ENCODE peak calls at places on chromosomes 12 and 14, in eight cellular contexts. One of them, this sample, is unnamed.

GRCh38 chr14:77266336-77266735 is 4.7 kb downstream of the NGB start:
- DNase-seq in neural progenitor cell: no peak
- DNase-seq in fibroblast of mammary gland: no peak
- DNase-seq in Caco-2: no peak
- DNase-seq in H1: no peak
- DNase-seq in stomach: no peak
- DNase-seq in tibial artery: no peak
- DNase-seq in AG10803: no peak
- DNase-seq in this sample: no peak

GRCh38 chr12:107467716-107468115 is 217.9 kb upstream of the PWP1 start:
- DNase-seq in AG10803: no peak
- DNase-seq in H1: no peak
- DNase-seq in neural progenitor cell: peak
- DNase-seq in Caco-2: no peak
- DNase-seq in fibroblast of mammary gland: no peak
- DNase-seq in stomach: no peak
- DNase-seq in tibial artery: no peak
- DNase-seq in this sample: no peak

GRCh38 chr12:75701859-75702258 is 190.4 kb upstream of the KRR1 start:
- DNase-seq in stomach: no peak
- DNase-seq in fibroblast of mammary gland: no peak
- DNase-seq in tibial artery: no peak
- DNase-seq in Caco-2: no peak
- DNase-seq in H1: no peak
- DNase-seq in neural progenitor cell: no peak
- DNase-seq in AG10803: no peak
- DNase-seq in this sample: no peak

GRCh38 chr12:9866786-9867379 is 2.3 kb downstream of the CLEC2B start:
- DNase-seq in Caco-2: no peak
- DNase-seq in AG10803: no peak
- DNase-seq in stomach: no peak
- DNase-seq in H1: no peak
- DNase-seq in fibroblast of mammary gland: no peak
- DNase-seq in tibial artery: no peak
- DNase-seq in neural progenitor cell: no peak
- DNase-seq in this sample: no peak

GRCh38 chr12:30822385-30823139 is 67.8 kb upstream of the CAPRIN2 start:
- DNase-seq in AG10803: peak
- DNase-seq in H1: no peak
- DNase-seq in fibroblast of mammary gland: peak
- DNase-seq in Caco-2: no peak
- DNase-seq in tibial artery: peak
- DNase-seq in neural progenitor cell: peak
- DNase-seq in stomach: peak
- DNase-seq in this sample: no peak

GRCh38 chr12:25313591-25313990 is 62.9 kb upstream of the KRAS start:
- DNase-seq in H1: no peak
- DNase-seq in tibial artery: no peak
- DNase-seq in stomach: no peak
- DNase-seq in neural progenitor cell: no peak
- DNase-seq in Caco-2: no peak
- DNase-seq in AG10803: peak
- DNase-seq in fibroblast of mammary gland: peak
- DNase-seq in this sample: no peak

GRCh38 chr14:100279563-100279962 is 26.7 kb downstream of the SLC25A29 start:
- DNase-seq in tibial artery: no peak
- DNase-seq in AG10803: no peak
- DNase-seq in H1: no peak
- DNase-seq in stomach: no peak
- DNase-seq in fibroblast of mammary gland: no peak
- DNase-seq in neural progenitor cell: no peak
- DNase-seq in Caco-2: no peak
- DNase-seq in this sample: no peak

GRCh38 chr12:48865141-48865440 is 579 bp downstream of the RND1 start:
- DNase-seq in Caco-2: no peak
- DNase-seq in stomach: no peak
- DNase-seq in AG10803: no peak
- DNase-seq in H1: no peak
- DNase-seq in neural progenitor cell: peak
- DNase-seq in tibial artery: no peak
- DNase-seq in fibroblast of mammary gland: no peak
- DNase-seq in this sample: no peak

GRCh38 chr12:53065975-53066593 is 13.1 kb downstream of the SPRYD3 start:
- DNase-seq in Caco-2: peak
- DNase-seq in stomach: peak
- DNase-seq in neural progenitor cell: peak
- DNase-seq in fibroblast of mammary gland: peak
- DNase-seq in tibial artery: peak
- DNase-seq in AG10803: peak
- DNase-seq in H1: no peak
- DNase-seq in this sample: no peak

GRCh38 chr12:121279507-121279915 is 17.0 kb downstream of the CAMKK2 start:
- DNase-seq in neural progenitor cell: no peak
- DNase-seq in fibroblast of mammary gland: peak
- DNase-seq in AG10803: peak
- DNase-seq in Caco-2: no peak
- DNase-seq in stomach: no peak
- DNase-seq in H1: no peak
- DNase-seq in tibial artery: peak
- DNase-seq in this sample: no peak

GRCh38 chr12:42145552-42146215 is 1.0 kb upstream of the GXYLT1 start:
- DNase-seq in AG10803: no peak
- DNase-seq in H1: no peak
- DNase-seq in stomach: no peak
- DNase-seq in neural progenitor cell: peak
- DNase-seq in tibial artery: no peak
- DNase-seq in Caco-2: peak
- DNase-seq in fibroblast of mammary gland: peak
- DNase-seq in this sample: no peak
- H3K4me3 ChIP-seq in AG10803: no peak
- H3K4me3 ChIP-seq in H1: peak
- H3K4me3 ChIP-seq in stomach: peak
- H3K4me3 ChIP-seq in neural progenitor cell: peak
- H3K4me3 ChIP-seq in tibial artery: no peak
- H3K4me3 ChIP-seq in Caco-2: peak
- H3K4me3 ChIP-seq in fibroblast of mammary gland: no peak
- H3K4me3 ChIP-seq in this sample: peak

GRCh38 chr12:106018286-106018685 is 120.5 kb downstream of the NUAK1 start:
- DNase-seq in fibroblast of mammary gland: no peak
- DNase-seq in Caco-2: no peak
- DNase-seq in H1: no peak
- DNase-seq in tibial artery: no peak
- DNase-seq in neural progenitor cell: no peak
- DNase-seq in AG10803: no peak
- DNase-seq in stomach: no peak
- DNase-seq in this sample: no peak
- H3K4me3 ChIP-seq in fibroblast of mammary gland: no peak
- H3K4me3 ChIP-seq in Caco-2: no peak
- H3K4me3 ChIP-seq in H1: no peak
- H3K4me3 ChIP-seq in tibial artery: no peak
- H3K4me3 ChIP-seq in neural progenitor cell: no peak
- H3K4me3 ChIP-seq in AG10803: no peak
- H3K4me3 ChIP-seq in stomach: no peak
- H3K4me3 ChIP-seq in this sample: no peak

DNA sequence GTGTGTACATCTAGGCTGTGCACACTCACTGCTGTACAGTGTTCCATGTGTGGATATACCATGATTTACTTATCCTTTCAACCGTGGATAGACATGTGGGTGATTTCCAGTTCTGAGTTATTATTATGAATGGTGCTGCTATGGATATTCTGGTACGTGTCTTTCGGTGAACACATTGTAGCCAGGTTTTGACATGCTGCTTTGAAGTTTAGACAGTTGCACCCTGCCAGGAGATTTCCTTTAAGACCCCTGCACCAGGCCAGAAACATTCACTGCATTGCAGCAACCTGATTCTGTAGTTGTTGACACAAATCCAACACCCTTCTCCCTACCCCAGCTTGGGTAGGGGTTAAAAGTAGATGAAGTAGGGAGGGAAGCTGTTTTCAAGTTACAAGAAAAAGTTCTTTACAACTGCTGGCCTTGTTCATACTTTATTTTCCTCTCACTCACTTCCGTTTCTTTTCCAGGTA is 11.8 kb upstream of the LTA4H start:
- DNase-seq in AG10803: no peak
- DNase-seq in tibial artery: no peak
- DNase-seq in Caco-2: no peak
- DNase-seq in stomach: no peak
- DNase-seq in H1: no peak
- DNase-seq in neural progenitor cell: no peak
- DNase-seq in fibroblast of mammary gland: no peak
- DNase-seq in this sample: no peak
- H3K4me3 ChIP-seq in AG10803: no peak
- H3K4me3 ChIP-seq in tibial artery: no peak
- H3K4me3 ChIP-seq in Caco-2: no peak
- H3K4me3 ChIP-seq in stomach: no peak
- H3K4me3 ChIP-seq in H1: no peak
- H3K4me3 ChIP-seq in neural progenitor cell: no peak
- H3K4me3 ChIP-seq in fibroblast of mammary gland: no peak
- H3K4me3 ChIP-seq in this sample: no peak

GRCh38 chr14:54440454-54440853 is 720 bp downstream of the CNIH1 start:
- DNase-seq in Caco-2: no peak
- DNase-seq in H1: no peak
- DNase-seq in neural progenitor cell: no peak
- DNase-seq in fibroblast of mammary gland: peak
- DNase-seq in stomach: no peak
- DNase-seq in AG10803: peak
- DNase-seq in tibial artery: no peak
- DNase-seq in this sample: no peak

GRCh38 chr14:54440870-54441868 is at the start of gene CNIH1:
- DNase-seq in neural progenitor cell: peak
- DNase-seq in stomach: peak
- DNase-seq in H1: peak
- DNase-seq in tibial artery: peak
- DNase-seq in AG10803: peak
- DNase-seq in fibroblast of mammary gland: peak
- DNase-seq in Caco-2: peak
- DNase-seq in this sample: peak

GRCh38 chr14:54438703-54439102 is 2.5 kb downstream of the CNIH1 start:
- DNase-seq in stomach: no peak
- DNase-seq in AG10803: no peak
- DNase-seq in Caco-2: no peak
- DNase-seq in H1: no peak
- DNase-seq in tibial artery: no peak
- DNase-seq in fibroblast of mammary gland: no peak
- DNase-seq in neural progenitor cell: no peak
- DNase-seq in this sample: no peak

GRCh38 chr14:54440037-54440436 is 1.1 kb downstream of the CNIH1 start:
- DNase-seq in neural progenitor cell: no peak
- DNase-seq in AG10803: peak
- DNase-seq in Caco-2: no peak
- DNase-seq in tibial artery: no peak
- DNase-seq in H1: no peak
- DNase-seq in fibroblast of mammary gland: peak
- DNase-seq in stomach: no peak
- DNase-seq in this sample: no peak

DNA sequence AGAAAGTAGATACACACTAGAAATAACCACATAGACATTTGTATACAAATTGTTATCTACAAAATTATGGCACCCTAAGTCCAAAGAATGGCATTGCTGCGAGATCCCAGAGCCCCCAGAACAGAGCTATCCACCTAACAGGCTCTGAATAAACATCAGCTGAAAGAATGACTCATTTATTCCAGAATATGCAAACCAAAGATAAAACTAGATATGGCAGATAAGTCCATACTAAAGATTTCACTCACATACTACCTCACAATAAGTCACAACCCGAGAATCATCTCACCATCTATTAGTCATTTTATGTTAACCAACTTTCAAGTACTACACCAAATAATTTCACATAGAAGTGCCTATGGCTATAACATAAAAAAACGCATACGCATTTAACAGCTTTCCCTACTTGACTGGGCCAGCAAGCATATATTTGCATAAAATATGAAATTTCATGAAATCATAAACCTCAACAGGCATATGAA is 5.6 kb downstream of the CNIH1 start:
- DNase-seq in fibroblast of mammary gland: peak
- DNase-seq in H1: no peak
- DNase-seq in Caco-2: no peak
- DNase-seq in AG10803: peak
- DNase-seq in tibial artery: no peak
- DNase-seq in stomach: no peak
- DNase-seq in neural progenitor cell: no peak
- DNase-seq in this sample: no peak
- H3K4me3 ChIP-seq in fibroblast of mammary gland: no peak
- H3K4me3 ChIP-seq in H1: no peak
- H3K4me3 ChIP-seq in Caco-2: no peak
- H3K4me3 ChIP-seq in AG10803: no peak
- H3K4me3 ChIP-seq in tibial artery: no peak
- H3K4me3 ChIP-seq in stomach: no peak
- H3K4me3 ChIP-seq in neural progenitor cell: no peak
- H3K4me3 ChIP-seq in this sample: no peak

DNA sequence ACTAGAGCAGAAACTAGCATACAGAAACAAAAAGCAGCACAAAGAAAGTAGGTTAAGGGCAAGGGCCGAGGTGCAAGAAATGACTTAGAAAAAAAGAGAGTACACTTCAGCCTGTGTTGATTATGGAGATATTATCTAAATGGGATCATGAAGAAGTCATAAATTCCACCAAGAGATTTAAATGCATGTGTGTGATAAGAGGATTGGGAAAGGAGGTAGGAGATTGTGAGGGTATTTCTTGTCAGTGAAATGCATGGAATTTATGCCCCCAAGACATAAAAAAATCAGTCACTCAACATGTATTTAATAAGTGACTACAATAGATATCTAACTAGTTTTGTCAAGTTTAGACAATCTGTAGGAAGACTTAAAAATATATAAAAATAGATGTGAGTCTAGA is 976.2 kb upstream of the LRFN5 start:
- DNase-seq in tibial artery: no peak
- DNase-seq in H1: no peak
- DNase-seq in fibroblast of mammary gland: no peak
- DNase-seq in AG10803: no peak
- DNase-seq in Caco-2: peak
- DNase-seq in stomach: no peak
- DNase-seq in neural progenitor cell: no peak
- DNase-seq in this sample: no peak
- H3K4me3 ChIP-seq in tibial artery: no peak
- H3K4me3 ChIP-seq in H1: peak
- H3K4me3 ChIP-seq in fibroblast of mammary gland: no peak
- H3K4me3 ChIP-seq in AG10803: no peak
- H3K4me3 ChIP-seq in Caco-2: no peak
- H3K4me3 ChIP-seq in stomach: no peak
- H3K4me3 ChIP-seq in neural progenitor cell: peak
- H3K4me3 ChIP-seq in this sample: no peak

DNA sequence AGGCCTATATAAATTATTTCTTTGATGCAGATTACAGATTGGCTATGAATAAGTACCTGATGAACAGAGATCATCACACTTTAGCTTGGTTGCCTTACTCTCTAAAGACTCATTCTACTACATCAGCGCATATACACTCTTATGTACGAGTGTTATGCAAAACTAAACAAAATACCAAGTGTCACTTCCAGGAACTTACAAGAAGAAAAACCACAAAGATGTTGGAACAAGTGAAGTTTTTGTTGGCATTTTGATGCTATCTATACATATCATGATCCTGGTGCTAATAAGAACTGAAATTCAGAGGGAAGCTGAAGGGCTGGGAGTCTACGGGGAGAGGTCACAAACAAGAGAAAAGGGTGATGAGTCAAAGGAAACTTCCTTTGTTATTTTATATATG is 47.9 kb upstream of the CERS5 start:
- DNase-seq in H1: no peak
- DNase-seq in neural progenitor cell: no peak
- DNase-seq in fibroblast of mammary gland: peak
- DNase-seq in tibial artery: no peak
- DNase-seq in stomach: no peak
- DNase-seq in Caco-2: no peak
- DNase-seq in AG10803: peak
- DNase-seq in this sample: no peak
- H3K4me3 ChIP-seq in H1: no peak
- H3K4me3 ChIP-seq in neural progenitor cell: no peak
- H3K4me3 ChIP-seq in fibroblast of mammary gland: no peak
- H3K4me3 ChIP-seq in tibial artery: no peak
- H3K4me3 ChIP-seq in stomach: no peak
- H3K4me3 ChIP-seq in Caco-2: no peak
- H3K4me3 ChIP-seq in AG10803: no peak
- H3K4me3 ChIP-seq in this sample: peak

This sample was measured in Panc1.